ENCODE peak calls at places on chromosomes 12 and 14, in seven cellular contexts. U, J, I, R, V, G and K are unnamed samples.

GRCh38 chr14:48937796-48938195 is 648.4 kb downstream of the RPS29 start:
- ATAC-seq in V (no peak), J (no peak), I (no peak), U (no peak), R (no peak), G (no peak), K (peak)

GRCh38 chr12:42396473-42397259 is 70.7 kb downstream of the PPHLN1 start:
- ATAC-seq in I (no peak), G (no peak), R (no peak), J (no peak), V (peak), U (no peak), K (no peak)

GRCh38 chr14:44530482-44530881 is 23.4 kb upstream of the FSCB start:
- ATAC-seq in G (no peak), I (no peak), J (no peak), V (no peak), R (no peak), U (no peak), K (no peak)

GRCh38 chr12:61097991-61098580 is 1162.1 kb upstream of the USP15 start:
- ATAC-seq in I (no peak), G (no peak), R (no peak), V (no peak), U (no peak), J (peak), K (no peak)

GRCh38 chr12:116990971-116991966 is 80.5 kb downstream of the FBXW8 start:
- ATAC-seq in V (no peak), U (no peak), J (no peak), R (no peak), I (no peak), G (no peak), K (no peak)

GRCh38 chr12:15534322-15534721 is 212.0 kb downstream of the PTPRO start:
- ATAC-seq in U (peak), J (no peak), G (no peak), I (no peak), V (no peak), R (no peak), K (no peak)

GRCh38 chr12:8779281-8779680 is 43.1 kb upstream of the A2ML1 start:
- ATAC-seq in R (no peak), J (no peak), I (no peak), U (no peak), V (no peak), G (peak), K (no peak)

GRCh38 chr14:91348861-91349465 is 68.7 kb downstream of the CCDC88C start:
- ATAC-seq in G (no peak), I (no peak), R (no peak), V (peak), U (no peak), J (no peak), K (no peak)

GRCh38 chr14:104813286-104813685 is 12.4 kb downstream of the ZBTB42 start:
- ATAC-seq in R (no peak), U (no peak), V (no peak), I (no peak), J (no peak), G (no peak), K (no peak)

GRCh38 chr12:49687941-49688340 is 19.3 kb downstream of the FMNL3 start:
- ATAC-seq in R (peak), U (peak), I (peak), V (peak), J (no peak), G (peak), K (no peak)

GRCh38 chr12:122096591-122097149 is 18.1 kb downstream of the MLXIP start:
- ATAC-seq in R (no peak), I (peak), U (no peak), V (no peak), J (no peak), G (no peak), K (no peak)

GRCh38 chr14:55339770-55340169 is 68.5 kb downstream of the FBXO34 start:
- ATAC-seq in J (no peak), G (peak), R (no peak), V (no peak), U (no peak), I (no peak), K (no peak)

GRCh38 chr14:55336161-55336560 is 64.9 kb downstream of the FBXO34 start:
- ATAC-seq in G (no peak), V (no peak), J (no peak), R (no peak), U (no peak), I (no peak), K (no peak)

GRCh38 chr14:55332654-55333570 is 61.7 kb downstream of the FBXO34 start:
- ATAC-seq in V (peak), R (no peak), G (no peak), I (no peak), J (no peak), U (no peak), K (no peak)

GRCh38 chr14:55333785-55334485 is 62.7 kb downstream of the FBXO34 start:
- ATAC-seq in J (no peak), V (no peak), G (no peak), R (no peak), U (no peak), I (peak), K (no peak)

DNA sequence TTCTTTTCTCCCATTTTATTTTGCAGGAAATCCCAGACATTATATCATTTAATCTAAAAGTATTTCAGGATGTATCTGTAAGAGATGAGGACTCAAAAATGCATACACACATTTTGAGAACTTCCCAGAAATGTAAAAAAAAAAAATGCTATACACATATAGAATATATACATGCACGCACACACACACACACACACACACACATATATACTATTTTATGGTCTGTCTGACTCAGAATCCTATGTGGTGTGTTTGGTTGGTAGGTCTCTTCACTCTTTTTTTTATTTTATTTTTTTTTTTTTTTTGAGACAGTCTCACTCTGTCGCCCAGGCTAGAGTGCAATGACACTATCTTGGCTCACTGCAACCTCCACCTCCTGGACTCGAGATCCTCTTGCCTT is 65.5 kb downstream of the FBXO34 start:
- ATAC-seq in R (no peak), J (no peak), V (no peak), G (no peak), U (no peak), I (no peak), K (no peak)
- H3K27ac ChIP-seq in R (no peak), J (no peak), V (no peak), G (no peak), U (no peak), I (peak), K (no peak)

DNA sequence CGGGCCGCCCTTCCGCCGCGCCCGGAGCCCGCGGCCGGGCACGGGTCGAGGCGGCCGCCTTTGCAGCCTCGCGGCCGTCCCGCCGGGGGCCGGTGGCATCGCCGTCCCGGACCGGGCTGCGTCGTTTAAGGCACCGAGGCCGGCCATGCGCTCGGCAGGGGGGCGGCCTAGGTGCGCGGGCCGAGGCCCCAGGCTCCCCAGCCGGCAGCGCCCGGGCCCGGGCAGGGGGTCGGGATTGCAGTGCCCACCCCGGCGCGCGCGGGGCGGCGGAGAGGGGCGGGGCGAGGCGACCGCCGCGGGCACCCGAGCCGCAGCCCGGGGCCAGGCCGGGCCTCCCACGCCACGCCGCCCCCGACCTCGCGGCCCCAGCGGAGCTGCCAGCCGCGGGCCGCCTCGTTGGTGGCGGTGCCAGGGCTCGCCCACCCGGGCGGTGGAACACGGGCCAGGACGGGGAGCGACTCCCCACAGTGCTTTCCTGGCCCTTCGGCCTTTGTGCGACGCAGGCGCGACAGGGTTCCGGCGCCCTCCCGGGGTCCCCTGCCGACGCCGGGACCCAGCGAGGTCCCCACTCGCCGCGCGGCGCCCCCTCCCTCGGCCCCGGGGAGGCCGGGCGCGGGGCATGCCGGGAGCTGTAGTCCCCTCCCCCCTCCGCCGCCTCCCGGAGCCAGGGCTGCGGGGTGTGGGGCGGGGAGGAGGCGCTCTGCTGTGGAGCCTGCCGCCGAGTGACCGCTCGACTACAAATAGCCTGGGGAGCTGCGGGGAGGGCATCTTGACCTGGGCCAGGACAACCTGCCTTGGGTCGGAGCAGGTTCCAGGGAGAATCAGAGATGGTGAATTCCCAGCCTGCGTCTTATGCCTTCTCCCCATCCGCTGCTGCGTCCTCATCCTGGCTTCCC is 769 bp downstream of the FKBP4 start:
- ATAC-seq in G (peak), U (peak), R (peak), J (peak), I (peak), V (peak), K (peak)
- TF ChIP-seq POLR2AphosphoS5 in G (no peak), U (peak), R (peak), J (peak), I (no peak), V (no peak), K (peak)

GRCh38 chr12:106873983-106874382 is 81.7 kb upstream of the TMEM263 start:
- ATAC-seq in G (no peak), U (no peak), J (no peak), R (no peak), I (no peak), V (no peak), K (no peak)
- H3K27ac ChIP-seq in G (no peak), U (no peak), J (no peak), R (no peak), I (no peak), V (no peak), K (no peak)

DNA sequence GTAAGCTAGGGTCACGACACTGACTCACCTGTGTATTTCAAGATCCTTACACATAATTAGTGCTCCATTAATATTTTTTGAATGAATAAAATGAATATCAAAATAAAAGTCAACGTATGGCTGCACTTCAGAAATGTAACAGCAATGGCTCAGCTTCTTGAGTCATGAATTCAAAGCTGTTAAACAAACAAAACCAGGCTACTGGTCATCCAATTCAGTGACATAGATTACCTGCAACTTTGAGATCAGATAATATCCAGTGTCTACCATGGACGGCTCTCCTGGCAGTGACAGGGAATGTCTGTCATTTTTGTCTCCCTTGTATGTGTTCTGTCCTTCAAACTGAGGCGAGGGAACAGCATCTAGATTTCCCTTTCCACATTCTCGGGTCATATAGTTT is 225.6 kb downstream of the EFCAB11 start:
- ATAC-seq in R (no peak), I (no peak), U (no peak), G (no peak), V (no peak), J (no peak), K (no peak)
- TF ChIP-seq POLR2AphosphoS5 in R (no peak), I (no peak), U (no peak), G (no peak), V (no peak), J (no peak), K (no peak)

GRCh38 chr14:92657457-92658142 is 90.8 kb downstream of the LGMN start:
- ATAC-seq in I (no peak), J (peak), G (peak), U (no peak), R (no peak), V (no peak), K (peak)
- H3K27ac ChIP-seq in I (no peak), J (peak), G (no peak), U (no peak), R (no peak), V (no peak), K (peak)

GRCh38 chr12:58443981-58444371 is 476.3 kb downstream of the LRIG3 start:
- ATAC-seq in R (no peak), U (no peak), G (no peak), I (no peak), V (no peak), J (no peak), K (peak)
- TF ChIP-seq POLR2AphosphoS5 in R (no peak), U (no peak), G (no peak), I (no peak), V (no peak), J (no peak), K (peak)